ENCODE peak calls at places on chromosome 13, in seven cellular contexts. F is activated CD8-positive, alpha-beta T cell treated with anti-CD3 and anti-CD28 coated beads for 36 hours; I is NCI-H1092 treated with DMSO at 0.1 percent for 48 hours; A is stimulated activated CD8-positive, alpha-beta memory T cell treated with anti-CD3 and anti-CD28 coated beads, Interleukin-12 subunit alpha, Interleukin-12 subunit beta, amount 100 ng/mL, for 1 hour; K is adrenal gland; C is EL; R is NCI-H748 treated with DMSO at 0.1 percent for 48 hours. Q is an unnamed sample.
A peak's percentile ranks its signal among the peaks of the same experiment; 100 is the strongest.

GRCh38 chr13:21043898-21044297 is 17.5 kb downstream of the LATS2 start:
- DNase-seq in F (no peak), I (no peak), A (no peak), K (no peak), C (peak; percentile 57), R (no peak), Q (peak; percentile 68)

GRCh38 chr13:92175330-92175729 is 776.9 kb downstream of the GPC5 start:
- DNase-seq in F (peak; percentile 38), I (peak; percentile 59), A (no peak), K (no peak), C (peak; percentile 0), R (peak; percentile 36), Q (peak; percentile 39)

GRCh38 chr13:27605610-27606200 is 14.6 kb downstream of the LNX2 start:
- DNase-seq in F (no peak), I (no peak), A (no peak), K (no peak), C (no peak), R (no peak), Q (no peak)

GRCh38 chr13:92265408-92265807 is 867.0 kb downstream of the GPC5 start:
- DNase-seq in F (no peak), I (no peak), A (no peak), K (no peak), C (no peak), R (no peak), Q (no peak)

GRCh38 chr13:51243227-51243626 is 21.0 kb downstream of the FAM124A start:
- DNase-seq in F (no peak), I (no peak), A (no peak), K (no peak), C (no peak), R (no peak), Q (no peak)

GRCh38 chr13:44848956-44849748 is 140.1 kb downstream of the NUFIP1 start:
- DNase-seq in F (no peak), I (no peak), A (no peak), K (no peak), C (no peak), R (no peak), Q (no peak)

GRCh38 chr13:27542220-27542619 is 78.1 kb downstream of the LNX2 start:
- DNase-seq in F (no peak), I (no peak), A (no peak), K (no peak), C (no peak), R (no peak), Q (no peak)

GRCh38 chr13:105627270-105627669 is 908.2 kb downstream of the EFNB2 start:
- DNase-seq in F (no peak), I (no peak), A (no peak), K (no peak), C (no peak), R (no peak), Q (peak; percentile 56)

GRCh38 chr13:77595166-77595810 is 59.8 kb downstream of the SCEL start:
- DNase-seq in F (no peak), I (no peak), A (no peak), K (no peak), C (peak; percentile 1), R (no peak), Q (no peak)

GRCh38 chr13:31067416-31068118 is 94.1 kb downstream of the HSPH1 start:
- DNase-seq in F (peak; percentile 21), I (no peak), A (no peak), K (peak; percentile 48), C (peak; percentile 78), R (no peak), Q (peak; percentile 79)

GRCh38 chr13:32267836-32268439 is 47.2 kb downstream of the ZAR1L start:
- DNase-seq in F (peak; percentile 75), I (no peak), A (peak; percentile 22), K (no peak), C (no peak), R (peak; percentile 75), Q (no peak)

GRCh38 chr13:109381546-109382180 is 404.7 kb downstream of the IRS2 start:
- DNase-seq in F (no peak), I (no peak), A (no peak), K (no peak), C (peak; percentile 80), R (no peak), Q (no peak)

GRCh38 chr13:41694902-41695301 is 237.6 kb downstream of the RGCC start:
- DNase-seq in F (no peak), I (peak; percentile 29), A (no peak), K (peak; percentile 70), C (peak; percentile 90), R (no peak), Q (peak; percentile 81)

GRCh38 chr13:78784017-78784745 is 125.2 kb upstream of the OBI1 start:
- DNase-seq in F (no peak), I (no peak), A (no peak), K (no peak), C (no peak), R (no peak), Q (no peak)

GRCh38 chr13:43383488-43384165 is 360.2 kb downstream of the DNAJC15 start:
- DNase-seq in F (no peak), I (no peak), A (no peak), K (no peak), C (no peak), R (peak; percentile 74), Q (no peak)

GRCh38 chr13:114092468-114092867 is 40.0 kb downstream of the RASA3 start:
- DNase-seq in F (no peak), I (no peak), A (no peak), K (no peak), C (no peak), R (no peak), Q (no peak)

GRCh38 chr13:90928109-90928508 is 419.4 kb upstream of the MIR17HG start:
- DNase-seq in F (no peak), I (no peak), A (no peak), K (no peak), C (no peak), R (no peak), Q (no peak)

GRCh38 chr13:80342541-80343371 is 1.8 kb upstream of the SPRY2 start:
- DNase-seq in F (peak; percentile 69), I (peak; percentile 88), A (peak; percentile 44), K (peak; percentile 83), C (peak; percentile 81), R (peak; percentile 72), Q (peak; percentile 75)

GRCh38 chr13:113545455-113545930 is 39.1 kb upstream of the TFDP1 start:
- DNase-seq in F (no peak), I (no peak), A (no peak), K (no peak), C (peak; percentile 77), R (no peak), Q (no peak)

GRCh38 chr13:108851660-108852059 is 222.2 kb downstream of the MYO16 start:
- DNase-seq in F (no peak), I (no peak), A (no peak), K (no peak), C (no peak), R (no peak), Q (no peak)

Q was measured in MG63.